ENCODE peak calls at places on chromosomes 4 and X, in four cellular contexts. L is A549, R is heart right ventricle, Z is progenitor cell of endocrine pancreas. X is an unnamed sample.

GRCh38 chr4:27973056-27973455 is 1112.4 kb downstream of the STIM2 start:
- DNase-seq in L (no peak), R (no peak), Z (no peak), X (no peak)

GRCh38 chrX:100895365-100896075 is 21.4 kb upstream of the NOX1 start:
- DNase-seq in L (no peak), R (no peak), Z (no peak), X (no peak)

GRCh38 chrX:51975360-51975759 is 81.9 kb downstream of the MAGED1 start:
- DNase-seq in L (no peak), R (no peak), Z (no peak), X (no peak)

GRCh38 chrX:105869676-105870075 is 47.3 kb downstream of the NRK start:
- DNase-seq in L (no peak), R (no peak), Z (no peak), X (no peak)

GRCh38 chrX:106874075-106874474 is 29.1 kb downstream of the RIPPLY1 start:
- DNase-seq in L (peak), R (no peak), Z (no peak), X (no peak)

GRCh38 chr4:2977116-2978097 is 14.0 kb downstream of the GRK4 start:
- DNase-seq in L (no peak), R (no peak), Z (no peak), X (no peak)

GRCh38 chr4:101604976-101605375 is 185.6 kb upstream of the BANK1 start:
- DNase-seq in L (no peak), R (no peak), Z (no peak), X (no peak)

GRCh38 chr4:168514249-168514852 is 17.5 kb downstream of the PALLD start:
- DNase-seq in L (no peak), R (no peak), Z (no peak), X (no peak)

GRCh38 chr4:108483077-108483476 is 137.3 kb upstream of the RPL34 start:
- DNase-seq in L (no peak), R (no peak), Z (no peak), X (no peak)

GRCh38 chrX:10011261-10011931 is 44.2 kb downstream of the CLDN34 start:
- DNase-seq in L (no peak), R (no peak), Z (no peak), X (no peak)

GRCh38 chr4:18012115-18012806 is 9.3 kb downstream of the LCORL start:
- DNase-seq in L (no peak), R (no peak), Z (no peak), X (no peak)

GRCh38 chrX:44974462-44974861 is 101.5 kb downstream of the KDM6A start:
- DNase-seq in L (peak), R (no peak), Z (no peak), X (no peak)

GRCh38 chrX:19846995-19847790 is 40.2 kb downstream of the SH3KBP1 start:
- DNase-seq in L (peak), R (no peak), Z (no peak), X (peak)

GRCh38 chr4:80173841-80174240 is 23.5 kb upstream of the PRDM8 start:
- DNase-seq in L (no peak), R (no peak), Z (no peak), X (no peak)

GRCh38 chrX:136250191-136251041 is 784 bp downstream of the MAP7D3 start:
- DNase-seq in L (peak), R (no peak), Z (no peak), X (peak)

GRCh38 chr4:48960988-48961635 is 25.0 kb upstream of the CWH43 start:
- DNase-seq in L (no peak), R (no peak), Z (no peak), X (no peak)

GRCh38 chr4:22202351-22203343 is 254.1 kb upstream of the KCNIP4 start:
- DNase-seq in L (no peak), R (no peak), Z (no peak), X (no peak)

GRCh38 chr4:123452585-123452984 is 56.0 kb downstream of the SPRY1 start:
- DNase-seq in L (no peak), R (no peak), Z (no peak), X (peak)

GRCh38 chr4:140004580-140005314 is 149.2 kb downstream of the MAML3 start:
- DNase-seq in L (no peak), R (peak), Z (no peak), X (peak)

GRCh38 chr4:186039697-186040096 is 29.3 kb upstream of the TLR3 start:
- DNase-seq in L (no peak), R (no peak), Z (no peak), X (no peak)

GRCh38 chrX:63560601-63561218 is 209.6 kb upstream of the SPIN4 start:
- DNase-seq in L (peak), R (peak), Z (peak), X (peak)

GRCh38 chrX:7515681-7516413 is 327.1 kb upstream of the VCX start:
- DNase-seq in L (no peak), R (no peak), Z (no peak), X (no peak)

GRCh38 chrX:45748443-45748842 is 547.8 kb upstream of the DIPK2B start:
- DNase-seq in L (no peak), R (no peak), Z (no peak), X (no peak)

GRCh38 chr4:121050251-121050650 is 22.1 kb downstream of the NDNF start:
- DNase-seq in L (no peak), R (no peak), Z (no peak), X (no peak)
- TF ChIP-seq CTCF in L (no peak), R (peak), Z (peak), X (peak)

DNA sequence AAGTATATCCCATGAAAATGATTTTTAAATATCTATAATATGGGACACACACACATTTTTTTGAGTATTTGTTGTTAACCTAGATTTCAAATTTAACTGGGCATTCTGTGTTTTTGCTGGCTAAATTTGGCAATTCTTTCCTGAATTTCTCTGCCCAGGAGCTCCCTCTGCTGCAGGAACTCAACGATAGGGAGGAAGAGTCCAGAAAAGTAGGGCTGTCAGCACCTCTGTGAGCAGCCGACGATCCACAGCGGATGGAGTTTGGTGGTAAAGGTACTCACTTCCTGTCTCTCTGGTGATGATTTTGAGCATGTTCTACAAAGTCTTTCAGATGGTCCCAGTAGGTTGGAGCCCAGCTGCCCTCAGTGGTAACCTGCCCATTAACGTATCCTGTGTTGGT is 23.1 kb upstream of the TMEM184C start:
- DNase-seq in L (no peak), R (no peak), Z (no peak), X (no peak)
- TF ChIP-seq CTCF in L (no peak), R (no peak), Z (no peak), X (no peak)

GRCh38 chr4:26303008-26303407 is 17.8 kb upstream of the RBPJ start:
- DNase-seq in L (no peak), R (no peak), Z (no peak), X (no peak)
- TF ChIP-seq CTCF in L (no peak), R (no peak), Z (no peak), X (no peak)

DNA sequence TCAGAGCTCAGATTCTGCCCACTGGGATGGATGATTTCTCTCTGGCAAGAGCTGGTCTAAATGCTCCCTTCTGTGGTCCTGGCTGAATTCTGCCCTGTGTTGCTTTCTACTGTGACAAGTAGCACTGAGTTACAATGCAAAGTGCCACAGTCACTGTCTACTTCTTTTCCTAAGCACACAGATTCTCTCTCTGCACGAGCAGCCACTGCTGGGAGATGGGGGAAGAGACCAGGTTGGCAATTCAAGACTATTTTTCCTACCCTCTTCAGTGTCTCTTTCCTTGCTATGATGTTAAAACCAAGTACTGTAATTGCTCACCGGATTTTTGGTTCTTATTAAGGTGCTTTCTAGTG is 45.5 kb downstream of the STAP1 start:
- DNase-seq in L (no peak), R (no peak), Z (no peak), X (no peak)
- TF ChIP-seq CTCF in L (no peak), R (no peak), Z (no peak), X (no peak)

GRCh38 chrX:56233682-56234081 is 1.5 kb downstream of the KLF8 start:
- DNase-seq in L (no peak), R (peak), Z (no peak), X (peak)
- TF ChIP-seq CTCF in L (no peak), R (peak), Z (no peak), X (peak)

GRCh38 chr4:177441061-177441802 is 1.0 kb downstream of the AGA start:
- DNase-seq in L (peak), R (no peak), Z (no peak), X (no peak)
- TF ChIP-seq CTCF in L (no peak), R (no peak), Z (peak), X (no peak)

GRCh38 chr4:23485793-23486192 is 404.1 kb downstream of the PPARGC1A start:
- DNase-seq in L (no peak), R (no peak), Z (no peak), X (no peak)
- TF ChIP-seq CTCF in L (no peak), R (no peak), Z (no peak), X (no peak)

GRCh38 chr4:1294424-1294823 is 4.7 kb downstream of the MAEA start:
- DNase-seq in L (no peak), R (no peak), Z (no peak), X (no peak)
- TF ChIP-seq CTCF in L (no peak), R (no peak), Z (no peak), X (no peak)